ENCODE peak calls at places on chromosomes 13 and 19, in five cellular contexts. F is amniotic epithelial cell, Z is AG08395, M is foreskin keratinocyte, G is H9. I is an unnamed sample.

GRCh38 chr13:112690242-112690943 is 555 bp downstream of the ATP11A start:
- DNase-seq in F (no peak), Z (peak), M (no peak), G (peak), I (no peak)

GRCh38 chr19:10568444-10568825 is 344 bp downstream of the CDKN2D start:
- DNase-seq in F (no peak), Z (no peak), M (peak), G (peak), I (no peak)

GRCh38 chr13:47112205-47112896 is 215.5 kb upstream of the HTR2A start:
- DNase-seq in F (no peak), Z (peak), M (peak), G (peak), I (no peak)

GRCh38 chr19:37770985-37771384 is 8.4 kb downstream of the ZNF573 start:
- DNase-seq in F (no peak), Z (no peak), M (no peak), G (no peak), I (no peak)

GRCh38 chr19:14073232-14073924 is 792 bp downstream of the MISP3 start:
- DNase-seq in F (peak), Z (peak), M (peak), G (peak), I (no peak)

GRCh38 chr19:10454267-10454666 is 33.9 kb downstream of the PDE4A start:
- DNase-seq in F (peak), Z (peak), M (no peak), G (peak), I (no peak)

GRCh38 chr13:50323440-50324070 is 308.3 kb downstream of the KCNRG start:
- DNase-seq in F (peak), Z (peak), M (peak), G (no peak), I (peak)

GRCh38 chr13:76885203-76886004 is 801 bp downstream of the KCTD12 start:
- DNase-seq in F (peak), Z (peak), M (peak), G (peak), I (no peak)

GRCh38 chr13:36447501-36447900 is 15.2 kb downstream of the CCNA1 start:
- DNase-seq in F (no peak), Z (no peak), M (no peak), G (no peak), I (no peak)

GRCh38 chr19:6241680-6242079 is 38.1 kb downstream of the MLLT1 start:
- DNase-seq in F (no peak), Z (no peak), M (no peak), G (no peak), I (no peak)

GRCh38 chr19:50341091-50341564 is 12.0 kb upstream of the KCNC3 start:
- DNase-seq in F (no peak), Z (no peak), M (no peak), G (no peak), I (no peak)

I was measured in epithelial cell of prostate.